ENCODE peak calls at places on chromosomes 5 and 9, in eight cellular contexts. X is SK-MEL-5; L is A549; C is T-helper 1 cell; Q is NCI-H460; I is stimulated activated naive B cell treated with anti-CD40 and anti-IgM and Interleukin-4, amounts not matched to agents 10 μg/mL and 1 μg/mL and 100 μg/mL, for 72 hours; E is DMS79 treated with DMSO at 0.1 percent for 48 hours; G is NB4. K is an unnamed sample.
A peak's percentile ranks its signal among the peaks of the same experiment; 100 is the strongest.

GRCh38 chr9:92265159-92265558 is 28.3 kb downstream of the IARS1 start:
- DNase-seq in X (no peak), L (no peak), C (no peak), Q (peak; percentile 7), I (no peak), E (no peak), G (peak; percentile 64), K (no peak)

GRCh38 chr5:40551706-40552557 is 127.8 kb upstream of the PTGER4 start:
- DNase-seq in X (no peak), L (peak; percentile 91), C (no peak), Q (peak; percentile 83), I (no peak), E (no peak), G (no peak), K (no peak)

GRCh38 chr9:131289301-131290038 is at the start of gene PLPP7:
- DNase-seq in X (peak; percentile 59), L (no peak), C (no peak), Q (no peak), I (no peak), E (no peak), G (no peak), K (no peak)

GRCh38 chr9:114919611-114920010 is 10.8 kb downstream of the TNFSF8 start:
- DNase-seq in X (peak; percentile 37), L (no peak), C (no peak), Q (no peak), I (no peak), E (peak; percentile 92), G (no peak), K (no peak)

GRCh38 chr9:34651286-34651685 is 699 bp upstream of the IL11RA start:
- DNase-seq in X (no peak), L (no peak), C (no peak), Q (no peak), I (no peak), E (no peak), G (no peak), K (no peak)

GRCh38 chr5:163529698-163530097 is 24.3 kb downstream of the MAT2B start:
- DNase-seq in X (no peak), L (no peak), C (no peak), Q (no peak), I (no peak), E (no peak), G (no peak), K (no peak)

GRCh38 chr9:14348241-14349140 is 34.5 kb upstream of the NFIB start:
- DNase-seq in X (no peak), L (no peak), C (no peak), Q (no peak), I (no peak), E (no peak), G (no peak), K (no peak)

GRCh38 chr9:18743421-18743820 is 269.5 kb downstream of the ADAMTSL1 start:
- DNase-seq in X (no peak), L (no peak), C (no peak), Q (no peak), I (no peak), E (no peak), G (no peak), K (no peak)

GRCh38 chr5:134545070-134545868 is 19.8 kb downstream of the JADE2 start:
- DNase-seq in X (no peak), L (no peak), C (peak; percentile 35), Q (no peak), I (no peak), E (peak; percentile 14), G (peak; percentile 95), K (no peak)

GRCh38 chr5:155833282-155833681 is 493.7 kb upstream of the SGCD start:
- DNase-seq in X (peak; percentile 26), L (peak; percentile 28), C (no peak), Q (no peak), I (no peak), E (no peak), G (peak; percentile 5), K (no peak)

GRCh38 chr5:111223086-111223789 is 946 bp upstream of the CAMK4 start:
- DNase-seq in X (no peak), L (no peak), C (no peak), Q (no peak), I (no peak), E (peak; percentile 25), G (no peak), K (no peak)

GRCh38 chr9:8924529-8924928 is 1125.0 kb upstream of the DMAC1 start:
- DNase-seq in X (no peak), L (no peak), C (no peak), Q (no peak), I (no peak), E (no peak), G (no peak), K (no peak)

GRCh38 chr9:112354081-112354743 is 20.8 kb upstream of the PTBP3 start:
- DNase-seq in X (no peak), L (no peak), C (no peak), Q (no peak), I (no peak), E (no peak), G (peak; percentile 41), K (no peak)

GRCh38 chr5:96997265-96997859 is 61.5 kb downstream of the LNPEP start:
- DNase-seq in X (peak; percentile 71), L (peak; percentile 64), C (peak; percentile 34), Q (peak; percentile 40), I (no peak), E (peak; percentile 9), G (peak; percentile 61), K (no peak)

GRCh38 chr9:21682376-21682775 is 120.1 kb upstream of the MTAP start:
- DNase-seq in X (no peak), L (peak; percentile 47), C (no peak), Q (no peak), I (no peak), E (no peak), G (no peak), K (no peak)

GRCh38 chr5:151632524-151632923 is 41.4 kb upstream of the FAT2 start:
- DNase-seq in X (no peak), L (no peak), C (no peak), Q (no peak), I (no peak), E (no peak), G (no peak), K (no peak)

GRCh38 chr5:111756701-111757581 is at the start of gene NREP:
- DNase-seq in X (peak; percentile 98), L (peak; percentile 91), C (peak; percentile 82), Q (peak; percentile 89), I (peak; percentile 78), E (peak; percentile 88), G (peak; percentile 87), K (peak; percentile 49)

GRCh38 chr9:114281421-114282103 is 41.3 kb upstream of the ORM1 start:
- DNase-seq in X (peak; percentile 74), L (peak; percentile 32), C (no peak), Q (no peak), I (no peak), E (no peak), G (no peak), K (no peak)